ENCODE peak calls at places on chromosomes 12 and 14, in six cellular contexts. I is transverse colon, K is fibroblast of mammary gland, M is IMR-90, Q is brain microvascular endothelial cell, X is endothelial cell of umbilical vein. A is an unnamed sample.

GRCh38 chr12:55847603-55848329 is 5.0 kb upstream of the MMP19 start:
- DNase-seq in I (peak), K (peak), M (peak), Q (peak), X (peak), A (peak)

GRCh38 chr14:22848391-22849164 is 12.2 kb downstream of the MMP14 start:
- DNase-seq in I (peak), K (peak), M (peak), Q (peak), X (peak), A (peak)

GRCh38 chr14:61192970-61193369 is 88.2 kb downstream of the TMEM30B start:
- DNase-seq in I (no peak), K (peak), M (peak), Q (no peak), X (no peak), A (no peak)

GRCh38 chr14:63603749-63604277 is 37.9 kb downstream of the WDR89 start:
- DNase-seq in I (no peak), K (no peak), M (no peak), Q (no peak), X (no peak), A (no peak)

GRCh38 chr14:105486333-105486973 is at the start of gene CRIP1:
- DNase-seq in I (no peak), K (no peak), M (no peak), Q (no peak), X (no peak), A (no peak)

GRCh38 chr14:60171690-60172089 is 6.5 kb upstream of the DHRS7 start:
- DNase-seq in I (no peak), K (no peak), M (no peak), Q (no peak), X (no peak), A (no peak)

GRCh38 chr12:19138551-19139344 is 9.2 kb downstream of the PLEKHA5 start:
- DNase-seq in I (no peak), K (no peak), M (peak), Q (peak), X (no peak), A (peak)

GRCh38 chr14:50021261-50021660 is 95.1 kb downstream of the VCPKMT start:
- DNase-seq in I (no peak), K (no peak), M (no peak), Q (no peak), X (no peak), A (no peak)

GRCh38 chr12:128871516-128871892 is 18.2 kb downstream of the GLT1D1 start:
- DNase-seq in I (no peak), K (no peak), M (no peak), Q (no peak), X (no peak), A (no peak)

GRCh38 chr12:23006413-23006812 is 381.4 kb downstream of the ETNK1 start:
- DNase-seq in I (no peak), K (no peak), M (no peak), Q (no peak), X (no peak), A (no peak)

GRCh38 chr12:89448526-89448925 is 76.1 kb downstream of the GALNT4 start:
- DNase-seq in I (no peak), K (no peak), M (no peak), Q (no peak), X (no peak), A (no peak)

GRCh38 chr12:7090222-7090998 is 1.8 kb downstream of the C1R start:
- DNase-seq in I (no peak), K (peak), M (peak), Q (no peak), X (no peak), A (peak)

GRCh38 chr12:41521872-41522379 is 333.8 kb downstream of the PDZRN4 start:
- DNase-seq in I (no peak), K (peak), M (peak), Q (peak), X (peak), A (peak)

GRCh38 chr14:97095269-97095668 is 298.1 kb downstream of the VRK1 start:
- DNase-seq in I (no peak), K (no peak), M (no peak), Q (no peak), X (no peak), A (no peak)

GRCh38 chr14:66009104-66009503 is 477.1 kb upstream of the CCDC196 start:
- DNase-seq in I (no peak), K (peak), M (peak), Q (peak), X (no peak), A (peak)

GRCh38 chr12:105385141-105385540 is 54.6 kb downstream of the C12orf75 start:
- DNase-seq in I (no peak), K (peak), M (peak), Q (no peak), X (no peak), A (peak)

GRCh38 chr14:39211109-39211741 is 22.5 kb upstream of the MIA2 start:
- DNase-seq in I (no peak), K (no peak), M (no peak), Q (no peak), X (no peak), A (no peak)

GRCh38 chr12:113381237-113381636 is 22.4 kb downstream of the SDS start:
- DNase-seq in I (no peak), K (no peak), M (no peak), Q (no peak), X (no peak), A (no peak)

GRCh38 chr12:28824193-28824846 is 324.8 kb upstream of the FAR2 start:
- DNase-seq in I (no peak), K (no peak), M (no peak), Q (no peak), X (no peak), A (no peak)

GRCh38 chr12:92396647-92397258 is 251.1 kb upstream of the BTG1 start:
- DNase-seq in I (no peak), K (peak), M (peak), Q (peak), X (no peak), A (peak)

GRCh38 chr14:97456958-97457357 is 659.8 kb downstream of the VRK1 start:
- DNase-seq in I (no peak), K (no peak), M (no peak), Q (no peak), X (no peak), A (no peak)

GRCh38 chr12:43273467-43273866 is 278.5 kb downstream of the ADAMTS20 start:
- DNase-seq in I (no peak), K (peak), M (peak), Q (no peak), X (peak), A (no peak)

GRCh38 chr14:36553650-36554260 is 28.7 kb downstream of the NKX2-8 start:
- DNase-seq in I (no peak), K (peak), M (peak), Q (peak), X (peak), A (peak)

GRCh38 chr14:36555998-36556743 is 26.2 kb downstream of the NKX2-8 start:
- DNase-seq in I (no peak), K (no peak), M (no peak), Q (no peak), X (no peak), A (no peak)

GRCh38 chr14:36556811-36557433 is 25.5 kb downstream of the NKX2-8 start:
- DNase-seq in I (no peak), K (peak), M (peak), Q (no peak), X (peak), A (peak)
- TF ChIP-seq CTCF in I (peak), K (peak), M (peak), Q (peak), X (peak), A (peak)

DNA sequence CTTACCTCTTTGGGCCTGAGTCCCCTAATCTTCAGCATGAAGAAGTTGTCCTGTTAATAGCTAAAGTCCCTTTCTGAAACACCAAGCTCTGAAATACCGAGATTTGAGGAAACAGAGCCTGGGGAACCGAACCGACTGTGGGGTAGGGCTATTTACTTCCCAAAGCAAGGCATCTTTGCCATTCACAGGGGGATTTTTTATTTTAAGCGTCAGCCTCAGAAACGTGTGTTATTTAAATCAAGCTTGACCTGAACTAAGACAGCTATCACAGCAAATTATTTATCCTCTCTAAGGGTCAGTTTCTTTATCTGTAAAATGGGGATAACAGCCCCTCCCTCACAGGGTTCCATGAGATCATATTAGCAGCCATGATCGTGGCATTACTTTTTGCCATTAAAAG is 1.2 kb upstream of the CORO1C start:
- DNase-seq in I (no peak), K (no peak), M (no peak), Q (no peak), X (no peak), A (no peak)
- H3K4me3 ChIP-seq in I (peak), K (peak), M (peak), Q (peak), X (peak), A (peak)

GRCh38 chr12:102939059-102939458 is 18.4 kb upstream of the ASCL1 start:
- DNase-seq in I (no peak), K (no peak), M (no peak), Q (no peak), X (no peak), A (no peak)

GRCh38 chr12:102939670-102940222 is 17.7 kb upstream of the ASCL1 start:
- DNase-seq in I (no peak), K (no peak), M (no peak), Q (no peak), X (no peak), A (no peak)
- TF ChIP-seq CTCF in I (no peak), K (no peak), M (no peak), Q (no peak), X (no peak), A (no peak)

GRCh38 chr12:66235626-66236281 is 46.7 kb downstream of the IRAK3 start:
- DNase-seq in I (no peak), K (peak), M (peak), Q (peak), X (peak), A (peak)
- H3K4me3 ChIP-seq in I (peak), K (peak), M (peak), Q (peak), X (peak), A (peak)

GRCh38 chr12:52546126-52546525 is 6.8 kb downstream of the KRT71 start:
- DNase-seq in I (no peak), K (no peak), M (no peak), Q (no peak), X (no peak), A (no peak)

GRCh38 chr12:52542157-52542556 is 10.8 kb downstream of the KRT71 start:
- DNase-seq in I (no peak), K (no peak), M (no peak), Q (no peak), X (no peak), A (no peak)

GRCh38 chr12:52541709-52542108 is 11.2 kb downstream of the KRT71 start:
- DNase-seq in I (no peak), K (no peak), M (no peak), Q (no peak), X (no peak), A (no peak)

GRCh38 chr12:52542785-52543318 is 10.1 kb downstream of the KRT71 start:
- DNase-seq in I (no peak), K (no peak), M (no peak), Q (no peak), X (no peak), A (no peak)

GRCh38 chr12:52543985-52544888 is 8.7 kb downstream of the KRT71 start:
- DNase-seq in I (no peak), K (no peak), M (no peak), Q (no peak), X (no peak), A (no peak)
- TF ChIP-seq CTCF in I (no peak), K (no peak), M (no peak), Q (no peak), X (no peak), A (no peak)

DNA sequence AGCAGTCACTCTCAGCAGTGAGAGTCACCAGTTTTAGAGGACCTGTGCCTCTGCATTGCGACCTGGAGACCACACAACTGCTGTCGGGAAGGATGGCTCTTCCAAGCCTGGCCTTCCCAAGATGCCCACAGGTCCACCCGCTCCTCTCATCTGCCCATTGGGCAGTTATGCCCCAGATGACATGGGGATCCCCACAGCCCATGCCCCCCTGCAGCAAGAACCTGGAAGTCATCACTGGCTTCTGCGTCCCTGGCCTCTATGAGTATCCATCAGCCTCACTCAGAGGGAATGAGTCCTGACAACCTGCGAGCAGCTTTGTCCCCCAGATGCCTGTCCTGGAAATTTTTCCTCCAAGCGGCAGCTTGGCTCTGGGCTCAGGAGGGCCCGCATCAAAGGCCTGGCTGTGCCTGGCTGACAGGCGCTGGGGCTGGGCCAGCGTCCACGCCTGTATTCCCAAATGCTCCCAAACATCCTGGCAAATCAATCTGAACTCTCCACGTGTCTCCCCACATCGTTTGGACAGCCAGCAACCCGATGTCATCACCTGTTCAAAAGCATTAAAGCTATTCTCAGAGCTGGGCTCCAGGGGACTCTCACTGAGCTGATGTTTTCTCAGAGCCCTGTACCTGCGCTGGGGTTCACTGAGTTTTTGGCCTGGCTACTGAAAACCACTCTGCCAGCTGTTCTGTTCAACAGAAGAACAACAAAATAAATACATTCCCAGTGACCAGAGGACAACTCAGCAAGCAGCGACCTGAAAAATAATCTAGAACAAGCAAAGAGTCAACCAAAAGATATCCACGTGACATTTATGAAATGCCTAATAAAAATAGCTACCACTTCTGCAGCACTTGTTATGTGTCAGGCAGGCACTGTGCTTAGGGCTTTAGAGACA is 57.8 kb downstream of the CLMN start:
- DNase-seq in I (no peak), K (no peak), M (no peak), Q (no peak), X (no peak), A (no peak)
- H3K4me3 ChIP-seq in I (no peak), K (no peak), M (no peak), Q (no peak), X (no peak), A (no peak)

GRCh38 chr12:5792350-5792749 is 152.7 kb downstream of the ANO2 start:
- DNase-seq in I (no peak), K (no peak), M (peak), Q (no peak), X (no peak), A (no peak)
- TF ChIP-seq CTCF in I (no peak), K (no peak), M (no peak), Q (no peak), X (no peak), A (no peak)

GRCh38 chr14:104464907-104465306 is 114.7 kb upstream of the C14orf180 start:
- DNase-seq in I (no peak), K (no peak), M (no peak), Q (no peak), X (no peak), A (no peak)

GRCh38 chr14:104462651-104463630 is 116.6 kb upstream of the C14orf180 start:
- DNase-seq in I (no peak), K (peak), M (no peak), Q (no peak), X (no peak), A (no peak)

GRCh38 chr14:104458845-104459244 is 120.7 kb upstream of the C14orf180 start:
- DNase-seq in I (no peak), K (no peak), M (no peak), Q (no peak), X (no peak), A (no peak)

GRCh38 chr14:104460920-104461651 is 118.5 kb upstream of the C14orf180 start:
- DNase-seq in I (no peak), K (no peak), M (no peak), Q (no peak), X (no peak), A (no peak)

GRCh38 chr14:104461676-104462443 is 117.7 kb upstream of the C14orf180 start:
- DNase-seq in I (no peak), K (no peak), M (no peak), Q (no peak), X (no peak), A (no peak)
- H3K4me3 ChIP-seq in I (no peak), K (no peak), M (no peak), Q (no peak), X (no peak), A (no peak)

GRCh38 chr14:100279563-100279962 is 26.7 kb downstream of the SLC25A29 start:
- DNase-seq in I (no peak), K (no peak), M (no peak), Q (no peak), X (no peak), A (no peak)

GRCh38 chr14:100279133-100279532 is 27.1 kb downstream of the SLC25A29 start:
- DNase-seq in I (no peak), K (no peak), M (no peak), Q (no peak), X (no peak), A (no peak)

GRCh38 chr14:100282083-100282350 is 24.2 kb downstream of the SLC25A29 start:
- DNase-seq in I (no peak), K (no peak), M (no peak), Q (no peak), X (no peak), A (no peak)

GRCh38 chr14:100281286-100282082 is 24.8 kb downstream of the SLC25A29 start:
- DNase-seq in I (no peak), K (no peak), M (no peak), Q (no peak), X (no peak), A (no peak)

DNA sequence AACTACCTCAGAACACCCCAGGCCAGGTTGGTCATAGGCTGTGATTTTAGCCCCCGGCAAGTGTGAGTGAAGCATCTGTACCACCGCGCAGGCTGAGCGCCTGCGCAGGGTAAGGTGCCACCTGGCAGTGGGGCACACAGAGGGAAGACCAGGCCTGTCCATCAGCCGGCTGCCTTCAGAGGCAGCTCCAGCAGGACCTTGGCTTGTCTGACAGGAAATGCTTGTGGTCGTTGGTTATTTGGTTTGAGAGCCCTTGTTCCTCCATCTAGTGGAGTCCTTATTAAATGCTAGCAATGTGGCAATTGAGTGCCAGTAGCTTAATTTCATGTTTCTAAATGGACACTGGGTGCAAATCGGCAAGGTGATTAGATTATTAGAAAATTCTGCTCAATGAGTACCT is 27.5 kb downstream of the SLC25A29 start:
- DNase-seq in I (no peak), K (peak), M (peak), Q (peak), X (peak), A (peak)
- TF ChIP-seq CTCF in I (no peak), K (peak), M (peak), Q (peak), X (peak), A (peak)